ENCODE peak calls at places on chromosomes 2 and 18, in nine cellular contexts. M, D, A, I, U, J, X, O and C are unnamed samples.

GRCh38 chr2:176445831-176446433 is 176.7 kb downstream of the MTX2 start:
- DNase-seq in M (peak; percentile 78), D (no peak), A (no peak), I (no peak), U (no peak), J (no peak), X (no peak), O (no peak), C (no peak)

GRCh38 chr2:107325983-107326786 is 440.2 kb upstream of the ST6GAL2 start:
- DNase-seq in M (peak; percentile 15), D (no peak), A (peak; percentile 34), I (no peak), U (no peak), J (no peak), X (peak; percentile 34), O (no peak), C (peak; percentile 46)

GRCh38 chr2:198004921-198005829 is 200.8 kb downstream of the PLCL1 start:
- DNase-seq in M (no peak), D (peak; percentile 71), A (no peak), I (no peak), U (no peak), J (no peak), X (no peak), O (no peak), C (no peak)

GRCh38 chr18:57803119-57803969 is at the start of gene ATP8B1:
- DNase-seq in M (peak; percentile 81), D (peak; percentile 98), A (peak; percentile 87), I (peak; percentile 90), U (peak; percentile 59), J (peak; percentile 84), X (peak; percentile 83), O (peak; percentile 98), C (peak; percentile 82)

GRCh38 chr2:224038049-224038829 is 847 bp downstream of the SERPINE2 start:
- DNase-seq in M (peak; percentile 70), D (peak; percentile 84), A (peak; percentile 28), I (peak; percentile 48), U (peak; percentile 71), J (no peak), X (no peak), O (peak; percentile 31), C (no peak)

GRCh38 chr2:105388971-105389381 is 9.9 kb downstream of the FHL2 start:
- DNase-seq in M (peak; percentile 85), D (no peak), A (peak; percentile 22), I (no peak), U (no peak), J (no peak), X (no peak), O (no peak), C (no peak)

GRCh38 chr18:10057808-10058791 is 144.3 kb downstream of the VAPA start:
- DNase-seq in M (peak; percentile 89), D (no peak), A (no peak), I (no peak), U (no peak), J (no peak), X (no peak), O (no peak), C (no peak)

GRCh38 chr2:131646669-131647297 is 119.1 kb downstream of the CCDC74A start:
- DNase-seq in M (peak; percentile 9), D (no peak), A (no peak), I (no peak), U (no peak), J (no peak), X (no peak), O (no peak), C (no peak)

GRCh38 chr18:76419811-76420210 is 75.2 kb downstream of the ZNF516 start:
- DNase-seq in M (no peak), D (no peak), A (no peak), I (no peak), U (no peak), J (no peak), X (no peak), O (no peak), C (no peak)

GRCh38 chr18:76422838-76423237 is 72.2 kb downstream of the ZNF516 start:
- DNase-seq in M (no peak), D (no peak), A (no peak), I (no peak), U (no peak), J (no peak), X (no peak), O (no peak), C (no peak)

GRCh38 chr18:76420888-76421287 is 74.2 kb downstream of the ZNF516 start:
- DNase-seq in M (no peak), D (no peak), A (no peak), I (no peak), U (no peak), J (no peak), X (no peak), O (no peak), C (no peak)

GRCh38 chr18:76421291-76422078 is 73.6 kb downstream of the ZNF516 start:
- DNase-seq in M (peak; percentile 45), D (no peak), A (no peak), I (no peak), U (no peak), J (no peak), X (no peak), O (no peak), C (no peak)

GRCh38 chr18:76422121-76422520 is 72.9 kb downstream of the ZNF516 start:
- DNase-seq in M (no peak), D (no peak), A (no peak), I (no peak), U (no peak), J (no peak), X (no peak), O (no peak), C (no peak)
- H3K4me3 ChIP-seq in M (no peak overlapping the region), D (no peak overlapping the region), A (no peak overlapping the region), I (no peak overlapping the region), U (no peak overlapping the region), J (no peak overlapping the region), X (no peak overlapping the region), O (no peak overlapping the region), C (no peak overlapping the region)

DNA sequence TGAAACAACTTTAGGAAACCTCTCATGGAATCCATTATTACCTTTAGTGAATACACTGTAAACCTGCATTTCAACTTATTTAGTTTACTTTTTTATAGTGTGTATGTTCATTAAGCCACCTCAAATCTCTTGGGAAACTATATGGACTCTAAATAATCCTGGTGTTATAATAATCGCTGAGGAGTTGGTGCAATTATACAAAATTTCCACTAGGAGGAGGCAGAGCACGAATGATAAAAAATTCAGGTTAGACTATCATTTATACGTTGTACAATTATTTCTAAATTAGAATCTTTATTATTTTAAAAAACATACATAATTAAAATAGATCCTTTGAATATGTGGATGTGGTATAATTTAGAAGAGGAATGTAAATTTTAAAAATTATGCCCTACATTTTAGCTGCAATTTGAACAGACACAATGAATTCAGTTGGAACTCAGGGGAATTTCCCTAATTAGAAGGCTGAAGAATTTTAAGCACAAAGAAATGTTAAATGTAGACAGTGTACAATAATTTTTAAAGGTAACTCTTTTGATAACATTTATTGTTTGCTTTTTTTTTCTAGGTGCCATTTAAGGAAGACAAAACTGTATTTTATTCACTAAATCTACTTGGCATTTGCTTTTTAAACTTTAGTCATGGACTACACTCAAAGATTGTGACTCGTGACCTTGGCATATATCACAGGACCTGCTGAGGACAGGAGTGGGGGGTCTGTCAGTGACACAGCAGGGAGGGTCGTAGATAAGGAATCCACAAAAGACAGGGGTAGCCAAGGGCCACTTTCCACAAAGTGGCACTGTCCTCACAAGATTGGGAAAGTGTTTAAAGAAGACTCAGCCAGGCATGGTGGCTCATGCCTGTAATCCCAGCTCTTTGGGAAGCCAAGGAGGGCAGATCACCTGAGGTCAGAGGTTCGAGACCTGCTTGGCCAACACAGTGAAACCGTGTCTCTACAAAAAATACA is 45.5 kb downstream of the RAB12 start:
- DNase-seq in M (peak; percentile 50), D (no peak), A (no peak), I (no peak), U (no peak), J (no peak), X (no peak), O (no peak), C (no peak)
- H3K27ac ChIP-seq in M (no peak overlapping the region), D (no peak overlapping the region), A (no peak overlapping the region), I (no peak overlapping the region), U (no peak overlapping the region), J (no peak overlapping the region), X (no peak overlapping the region), O (no peak overlapping the region), C (no peak overlapping the region)

GRCh38 chr2:41968182-41968578 is 79.6 kb upstream of the PKDCC start:
- DNase-seq in M (no peak), D (no peak), A (no peak), I (no peak), U (no peak), J (no peak), X (no peak), O (no peak), C (no peak)

GRCh38 chr2:41970898-41971660 is 76.7 kb upstream of the PKDCC start:
- DNase-seq in M (peak; percentile 45), D (no peak), A (no peak), I (no peak), U (no peak), J (no peak), X (no peak), O (no peak), C (no peak)

GRCh38 chr2:41972819-41973218 is 75.0 kb upstream of the PKDCC start:
- DNase-seq in M (no peak), D (no peak), A (no peak), I (no peak), U (no peak), J (no peak), X (no peak), O (no peak), C (no peak)

GRCh38 chr2:41973871-41974270 is 74.0 kb upstream of the PKDCC start:
- DNase-seq in M (no peak), D (no peak), A (no peak), I (no peak), U (no peak), J (no peak), X (no peak), O (no peak), C (no peak)

DNA sequence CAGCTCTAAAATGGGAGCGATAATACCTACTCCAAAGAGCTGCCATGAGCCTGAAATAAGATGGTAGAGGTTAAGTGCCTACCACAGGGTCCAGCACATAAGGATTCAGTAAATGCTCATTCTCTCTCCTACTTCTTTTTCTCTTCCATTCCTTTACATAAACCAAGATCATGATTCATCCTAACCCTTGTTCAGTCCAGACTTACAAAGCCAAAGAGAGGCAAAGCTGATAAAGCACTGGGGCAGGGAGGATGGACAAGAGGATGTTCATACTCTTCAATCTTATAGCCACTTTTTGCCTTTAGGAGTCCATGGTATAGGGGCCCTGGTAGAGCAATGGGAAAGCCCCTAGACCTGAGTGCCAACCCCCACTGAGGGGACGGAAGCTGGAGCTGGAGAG is 75.6 kb upstream of the PKDCC start:
- DNase-seq in M (peak; percentile 29), D (no peak), A (no peak), I (no peak), U (no peak), J (no peak), X (no peak), O (no peak), C (no peak)
- H3K4me3 ChIP-seq in M (no peak overlapping the region), D (no peak overlapping the region), A (no peak overlapping the region), I (no peak overlapping the region), U (no peak overlapping the region), J (no peak overlapping the region), X (no peak overlapping the region), O (no peak overlapping the region), C (no peak overlapping the region)

DNA sequence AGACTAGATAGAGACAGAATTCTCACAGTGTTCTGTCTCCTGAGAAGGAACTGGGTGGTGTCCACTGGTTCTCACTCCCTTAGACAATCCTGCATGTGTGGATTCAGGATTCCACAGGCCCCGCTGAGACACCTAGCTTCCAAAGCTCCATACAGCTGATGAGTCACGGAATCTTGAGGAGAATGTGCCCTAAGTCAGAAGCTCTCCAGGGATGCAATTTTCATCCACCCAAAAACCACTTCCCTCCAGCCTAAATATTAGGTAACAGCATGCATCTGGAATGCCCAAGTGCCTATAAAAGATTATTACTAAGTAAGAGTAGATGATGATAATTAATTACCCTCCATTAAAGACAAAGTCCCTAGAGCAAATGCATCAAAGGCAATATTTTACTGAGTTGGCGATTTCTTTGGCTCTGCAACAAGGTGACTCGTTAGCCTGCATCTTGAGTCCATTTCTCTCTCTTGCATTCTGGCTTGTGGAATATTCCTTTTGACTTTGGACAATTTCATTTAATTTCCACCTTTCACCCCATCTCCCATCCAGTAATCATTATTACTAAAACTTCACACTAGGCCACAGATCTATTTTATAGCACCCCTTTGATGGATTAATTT is 475.1 kb downstream of the TNS1 start:
- DNase-seq in M (peak; percentile 95), D (no peak), A (no peak), I (no peak), U (no peak), J (no peak), X (no peak), O (no peak), C (no peak)
- H3K27ac ChIP-seq in M (peak overlapping the region; percentile 10), D (no peak overlapping the region), A (no peak overlapping the region), I (no peak overlapping the region), U (no peak overlapping the region), J (no peak overlapping the region), X (no peak overlapping the region), O (no peak overlapping the region), C (no peak overlapping the region)